ENCODE peak calls at places on chromosome 15, in six cellular contexts. One of them, this sample, is unnamed.

GRCh38 chr15:93048759-93049161 is 40.3 kb downstream of the RGMA start:
- DNase-seq in AG04450: no peak
- DNase-seq in globus pallidus: peak; percentile 55
- DNase-seq in stomach: no peak
- DNase-seq in NCI-H460: no peak
- DNase-seq in effector CD4-positive, alpha-beta T cell: no peak
- DNase-seq in this sample: no peak

GRCh38 chr15:60479711-60480110 is 769 bp upstream of the ICE2 start:
- DNase-seq in AG04450: no peak
- DNase-seq in globus pallidus: no peak
- DNase-seq in stomach: no peak
- DNase-seq in NCI-H460: no peak
- DNase-seq in effector CD4-positive, alpha-beta T cell: no peak
- DNase-seq in this sample: peak; percentile 8

GRCh38 chr15:77654975-77655374 is 22.3 kb upstream of the LINGO1 start:
- DNase-seq in AG04450: no peak
- DNase-seq in globus pallidus: no peak
- DNase-seq in stomach: no peak
- DNase-seq in NCI-H460: peak; percentile 15
- DNase-seq in effector CD4-positive, alpha-beta T cell: no peak
- DNase-seq in this sample: peak; percentile 13

GRCh38 chr15:89203705-89204273 is 17.6 kb downstream of the RLBP1 start:
- DNase-seq in AG04450: no peak
- DNase-seq in globus pallidus: no peak
- DNase-seq in stomach: no peak
- DNase-seq in NCI-H460: no peak
- DNase-seq in effector CD4-positive, alpha-beta T cell: no peak
- DNase-seq in this sample: no peak

GRCh38 chr15:71746719-71747118 is 63.6 kb upstream of the NR2E3 start:
- DNase-seq in AG04450: no peak
- DNase-seq in globus pallidus: no peak
- DNase-seq in stomach: no peak
- DNase-seq in NCI-H460: no peak
- DNase-seq in effector CD4-positive, alpha-beta T cell: no peak
- DNase-seq in this sample: no peak

GRCh38 chr15:73867956-73868355 is 5.4 kb upstream of the TBC1D21 start:
- DNase-seq in AG04450: no peak
- DNase-seq in globus pallidus: no peak
- DNase-seq in stomach: no peak
- DNase-seq in NCI-H460: no peak
- DNase-seq in effector CD4-positive, alpha-beta T cell: no peak
- DNase-seq in this sample: no peak

GRCh38 chr15:70636540-70637165 is 126.7 kb downstream of the UACA start:
- DNase-seq in AG04450: no peak
- DNase-seq in globus pallidus: no peak
- DNase-seq in stomach: no peak
- DNase-seq in NCI-H460: no peak
- DNase-seq in effector CD4-positive, alpha-beta T cell: no peak
- DNase-seq in this sample: peak; percentile 20

GRCh38 chr15:71080166-71080565 is 35.1 kb upstream of the THSD4 start:
- DNase-seq in AG04450: no peak
- DNase-seq in globus pallidus: no peak
- DNase-seq in stomach: no peak
- DNase-seq in NCI-H460: no peak
- DNase-seq in effector CD4-positive, alpha-beta T cell: no peak
- DNase-seq in this sample: no peak

GRCh38 chr15:88627463-88627862 is 6.3 kb downstream of the AEN start:
- DNase-seq in AG04450: no peak
- DNase-seq in globus pallidus: no peak
- DNase-seq in stomach: no peak
- DNase-seq in NCI-H460: no peak
- DNase-seq in effector CD4-positive, alpha-beta T cell: peak; percentile 72
- DNase-seq in this sample: no peak

GRCh38 chr15:60044636-60045273 is 40.6 kb downstream of the FOXB1 start:
- DNase-seq in AG04450: no peak
- DNase-seq in globus pallidus: no peak
- DNase-seq in stomach: no peak
- DNase-seq in NCI-H460: no peak
- DNase-seq in effector CD4-positive, alpha-beta T cell: no peak
- DNase-seq in this sample: no peak

GRCh38 chr15:29270169-29270955 is 740 bp upstream of the NSMCE3 start:
- DNase-seq in AG04450: no peak
- DNase-seq in globus pallidus: peak; percentile 40
- DNase-seq in stomach: no peak
- DNase-seq in NCI-H460: no peak
- DNase-seq in effector CD4-positive, alpha-beta T cell: peak; percentile 21
- DNase-seq in this sample: peak; percentile 16

GRCh38 chr15:56040081-56041035 is 46.9 kb upstream of the NEDD4 start:
- DNase-seq in AG04450: peak; percentile 92
- DNase-seq in globus pallidus: no peak
- DNase-seq in stomach: peak; percentile 66
- DNase-seq in NCI-H460: peak; percentile 87
- DNase-seq in effector CD4-positive, alpha-beta T cell: no peak
- DNase-seq in this sample: peak; percentile 97

GRCh38 chr15:77547801-77548607 is 84.7 kb downstream of the LINGO1 start:
- DNase-seq in AG04450: no peak
- DNase-seq in globus pallidus: no peak
- DNase-seq in stomach: no peak
- DNase-seq in NCI-H460: no peak
- DNase-seq in effector CD4-positive, alpha-beta T cell: no peak
- DNase-seq in this sample: no peak

GRCh38 chr15:100114526-100114925 is 227.2 kb downstream of the ADAMTS17 start:
- DNase-seq in AG04450: no peak
- DNase-seq in globus pallidus: peak; percentile 32
- DNase-seq in stomach: no peak
- DNase-seq in NCI-H460: no peak
- DNase-seq in effector CD4-positive, alpha-beta T cell: no peak
- DNase-seq in this sample: no peak

GRCh38 chr15:40769310-40770146 is at the start of gene C15orf62:
- DNase-seq in AG04450: no peak
- DNase-seq in globus pallidus: no peak
- DNase-seq in stomach: peak; percentile 73
- DNase-seq in NCI-H460: no peak
- DNase-seq in effector CD4-positive, alpha-beta T cell: peak; percentile 42
- DNase-seq in this sample: peak; percentile 77

GRCh38 chr15:24823473-24823872 is 131.3 kb upstream of the SNRPN start:
- DNase-seq in AG04450: no peak
- DNase-seq in globus pallidus: peak; percentile 35
- DNase-seq in stomach: no peak
- DNase-seq in NCI-H460: no peak
- DNase-seq in effector CD4-positive, alpha-beta T cell: no peak
- DNase-seq in this sample: no peak

GRCh38 chr15:99180287-99180962 is 69.0 kb downstream of the TTC23 start:
- DNase-seq in AG04450: no peak
- DNase-seq in globus pallidus: no peak
- DNase-seq in stomach: no peak
- DNase-seq in NCI-H460: no peak
- DNase-seq in effector CD4-positive, alpha-beta T cell: no peak
- DNase-seq in this sample: no peak

GRCh38 chr15:81294501-81294850 is 29.5 kb downstream of the STARD5 start:
- DNase-seq in AG04450: no peak
- DNase-seq in globus pallidus: no peak
- DNase-seq in stomach: no peak
- DNase-seq in NCI-H460: no peak
- DNase-seq in effector CD4-positive, alpha-beta T cell: no peak
- DNase-seq in this sample: no peak

GRCh38 chr15:89993344-89993743 is 7.8 kb upstream of the ZNF710 start:
- DNase-seq in AG04450: no peak
- DNase-seq in globus pallidus: peak; percentile 82
- DNase-seq in stomach: no peak
- DNase-seq in NCI-H460: no peak
- DNase-seq in effector CD4-positive, alpha-beta T cell: no peak
- DNase-seq in this sample: no peak

GRCh38 chr15:69855601-69856000 is 242.1 kb downstream of the TLE3 start:
- DNase-seq in AG04450: no peak
- DNase-seq in globus pallidus: no peak
- DNase-seq in stomach: no peak
- DNase-seq in NCI-H460: no peak
- DNase-seq in effector CD4-positive, alpha-beta T cell: no peak
- DNase-seq in this sample: no peak

GRCh38 chr15:32718082-32718821 is 448 bp downstream of the GREM1 start:
- DNase-seq in AG04450: no peak
- DNase-seq in globus pallidus: peak; percentile 20
- DNase-seq in stomach: no peak
- DNase-seq in NCI-H460: no peak
- DNase-seq in effector CD4-positive, alpha-beta T cell: no peak
- DNase-seq in this sample: peak; percentile 34

GRCh38 chr15:43469867-43470266 is 23.1 kb downstream of the TP53BP1 start:
- DNase-seq in AG04450: no peak
- DNase-seq in globus pallidus: no peak
- DNase-seq in stomach: no peak
- DNase-seq in NCI-H460: no peak
- DNase-seq in effector CD4-positive, alpha-beta T cell: no peak
- DNase-seq in this sample: peak; percentile 1

GRCh38 chr15:51096976-51097375 is 2.3 kb upstream of the TNFAIP8L3 start:
- DNase-seq in AG04450: no peak
- DNase-seq in globus pallidus: no peak
- DNase-seq in stomach: no peak
- DNase-seq in NCI-H460: no peak
- DNase-seq in effector CD4-positive, alpha-beta T cell: no peak
- DNase-seq in this sample: peak; percentile 73

GRCh38 chr15:95737051-95737450 is 593.4 kb upstream of the NR2F2 start:
- DNase-seq in AG04450: no peak
- DNase-seq in globus pallidus: no peak
- DNase-seq in stomach: no peak
- DNase-seq in NCI-H460: no peak
- DNase-seq in effector CD4-positive, alpha-beta T cell: no peak
- DNase-seq in this sample: no peak

GRCh38 chr15:60766391-60767128 is 287.6 kb upstream of the ICE2 start:
- DNase-seq in AG04450: no peak
- DNase-seq in globus pallidus: no peak
- DNase-seq in stomach: no peak
- DNase-seq in NCI-H460: no peak
- DNase-seq in effector CD4-positive, alpha-beta T cell: no peak
- DNase-seq in this sample: no peak

GRCh38 chr15:63605816-63606215 is 8.6 kb downstream of the FBXL22 start:
- DNase-seq in AG04450: no peak
- DNase-seq in globus pallidus: no peak
- DNase-seq in stomach: no peak
- DNase-seq in NCI-H460: no peak
- DNase-seq in effector CD4-positive, alpha-beta T cell: peak; percentile 40
- DNase-seq in this sample: peak; percentile 51